ENCODE peak calls at places on chromosomes 3 and 15, in five cellular contexts. I is T-helper 2 cell; R is caudate nucleus; P is naive thymus-derived CD8-positive, alpha-beta T cell; S is activated CD8-positive, alpha-beta memory T cell treated with anti-CD3 and anti-CD28 coated beads for 48 hours. X is an unnamed sample.

GRCh38 chr3:43637702-43638101 is 15.9 kb upstream of the ANO10 start:
- DNase-seq in I (no peak), R (no peak), P (no peak), S (no peak), X (no peak)

GRCh38 chr3:125154800-125155269 is 57.7 kb downstream of the SLC12A8 start:
- DNase-seq in I (no peak), R (no peak), P (no peak), S (no peak), X (no peak)

GRCh38 chr3:106114220-106114619 is 245.4 kb upstream of the CBLB start:
- DNase-seq in I (no peak), R (no peak), P (no peak), S (no peak), X (no peak)

GRCh38 chr15:45307230-45307924 is 55.3 kb downstream of the SLC28A2 start:
- DNase-seq in I (no peak), R (no peak), P (no peak), S (no peak), X (no peak)

GRCh38 chr15:57217716-57218598 is 158.3 kb upstream of the CGNL1 start:
- DNase-seq in I (no peak), R (peak), P (no peak), S (no peak), X (no peak)

GRCh38 chr15:52417501-52417900 is 111.2 kb downstream of the MYO5A start:
- DNase-seq in I (no peak), R (no peak), P (no peak), S (no peak), X (no peak)

GRCh38 chr3:24622138-24622537 is 127.5 kb upstream of the THRB start:
- DNase-seq in I (no peak), R (no peak), P (no peak), S (no peak), X (no peak)

GRCh38 chr15:76932090-76932966 is 779 bp downstream of the RCN2 start:
- DNase-seq in I (no peak), R (no peak), P (no peak), S (no peak), X (no peak)